ENCODE peak calls at places on chromosome 3, in nine cellular contexts. E, Z, W, D, Y, U, T, H and K are unnamed samples.

GRCh38 chr3:190514163-190515153 is 573 bp downstream of the IL1RAP start:
- DNase-seq in E (peak), Z (peak), W (peak), D (peak), Y (peak), U (no peak), T (no peak), H (peak), K (peak)

GRCh38 chr3:84318273-84318809 is 640.4 kb upstream of the CADM2 start:
- DNase-seq in E (no peak), Z (no peak), W (peak), D (no peak), Y (no peak), U (no peak), T (no peak), H (peak), K (no peak)

GRCh38 chr3:129934234-129935123 is 40.0 kb upstream of the TRH start:
- DNase-seq in E (no peak), Z (peak), W (peak), D (peak), Y (peak), U (peak), T (no peak), H (peak), K (peak)

GRCh38 chr3:194351080-194351672 is at the start of gene CPN2:
- DNase-seq in E (no peak), Z (no peak), W (no peak), D (no peak), Y (no peak), U (no peak), T (no peak), H (no peak), K (no peak)

GRCh38 chr3:27720899-27721716 is 1.0 kb downstream of the EOMES start:
- DNase-seq in E (peak), Z (no peak), W (peak), D (no peak), Y (no peak), U (peak), T (no peak), H (peak), K (peak)

GRCh38 chr3:42376397-42376798 is 34.0 kb downstream of the LYZL4 start:
- DNase-seq in E (peak), Z (no peak), W (no peak), D (peak), Y (peak), U (peak), T (no peak), H (no peak), K (peak)

GRCh38 chr3:185825639-185826481 is 1.0 kb upstream of the IGF2BP2 start:
- DNase-seq in E (peak), Z (peak), W (peak), D (peak), Y (peak), U (no peak), T (no peak), H (peak), K (peak)

GRCh38 chr3:79822076-79822475 is 54.3 kb upstream of the ROBO1 start:
- DNase-seq in E (no peak), Z (no peak), W (no peak), D (no peak), Y (no peak), U (no peak), T (no peak), H (no peak), K (no peak)

GRCh38 chr3:184237772-184238171 is 8.4 kb downstream of the VWA5B2 start:
- DNase-seq in E (no peak), Z (no peak), W (no peak), D (no peak), Y (no peak), U (no peak), T (no peak), H (no peak), K (no peak)

GRCh38 chr3:45322616-45323015 is 65.8 kb upstream of the LARS2 start:
- DNase-seq in E (no peak), Z (no peak), W (no peak), D (no peak), Y (no peak), U (no peak), T (no peak), H (no peak), K (no peak)

GRCh38 chr3:126851934-126852333 is 131.0 kb upstream of the PLXNA1 start:
- DNase-seq in E (no peak), Z (no peak), W (no peak), D (no peak), Y (no peak), U (no peak), T (no peak), H (peak), K (no peak)

GRCh38 chr3:126852536-126852935 is 130.4 kb upstream of the PLXNA1 start:
- DNase-seq in E (no peak), Z (no peak), W (peak), D (no peak), Y (no peak), U (no peak), T (no peak), H (peak), K (no peak)

GRCh38 chr3:126850370-126851085 is 132.4 kb upstream of the PLXNA1 start:
- DNase-seq in E (no peak), Z (peak), W (peak), D (peak), Y (no peak), U (no peak), T (no peak), H (peak), K (peak)

GRCh38 chr3:126849768-126850167 is 133.1 kb upstream of the PLXNA1 start:
- DNase-seq in E (no peak), Z (no peak), W (no peak), D (no peak), Y (no peak), U (no peak), T (no peak), H (no peak), K (no peak)

GRCh38 chr3:126851382-126851781 is 131.5 kb upstream of the PLXNA1 start:
- DNase-seq in E (no peak), Z (no peak), W (no peak), D (no peak), Y (no peak), U (no peak), T (no peak), H (peak), K (no peak)
- H3K4me2 ChIP-seq in E (no peak), Z (no peak), W (peak), D (no peak), Y (no peak), U (no peak), T (no peak), H (peak), K (no peak)

GRCh38 chr3:9361691-9362388 is 1.0 kb upstream of the THUMPD3 start:
- DNase-seq in E (no peak), Z (no peak), W (no peak), D (no peak), Y (no peak), U (no peak), T (no peak), H (no peak), K (no peak)

DNA sequence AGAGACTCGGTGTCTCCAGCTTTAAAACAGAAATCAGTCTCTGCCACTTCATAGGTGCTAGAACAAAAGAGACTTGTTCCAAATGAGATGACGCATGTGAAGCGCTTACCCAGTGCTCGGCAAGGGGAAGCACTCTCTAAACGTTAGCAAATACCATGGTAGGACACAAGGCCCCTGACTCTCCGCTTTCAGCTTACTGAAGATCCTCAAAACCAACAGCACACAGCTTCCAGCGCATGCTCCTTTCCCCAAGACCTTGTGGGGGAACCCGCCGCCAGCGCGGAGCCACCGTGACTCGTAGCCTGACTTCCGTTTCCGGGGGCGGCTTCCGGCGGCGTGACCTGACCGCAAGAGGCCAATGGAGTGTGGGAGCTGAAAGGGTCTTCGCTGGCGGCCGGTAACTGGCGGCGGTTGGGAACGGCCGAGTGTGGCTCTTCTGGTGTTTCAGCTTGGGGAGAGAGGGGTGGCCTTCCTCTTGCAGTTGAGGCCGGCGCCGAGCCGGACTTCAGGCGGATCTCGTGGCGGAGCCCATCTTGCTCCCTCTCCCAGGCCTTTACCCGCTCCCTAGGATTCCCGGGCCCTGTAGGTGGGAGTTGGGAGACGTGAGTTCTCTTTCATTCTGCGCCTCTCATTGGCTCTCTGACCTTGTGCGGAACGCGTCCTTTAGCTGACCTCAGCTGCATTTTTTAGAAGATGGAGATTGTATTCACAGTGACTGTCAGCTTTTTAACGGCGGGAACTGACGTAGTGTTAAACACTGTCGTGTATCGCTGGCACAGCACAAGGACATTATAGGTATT is at the start of gene THUMPD3:
- DNase-seq in E (peak), Z (peak), W (peak), D (peak), Y (peak), U (peak), T (peak), H (peak), K (peak)
- H3K4me3 ChIP-seq in E (peak), Z (peak), W (peak), D (peak), Y (peak), U (peak), T (peak), H (peak), K (peak)

GRCh38 chr3:178058629-178059028 is 477.6 kb upstream of the KCNMB2 start:
- DNase-seq in E (no peak), Z (no peak), W (no peak), D (no peak), Y (no peak), U (no peak), T (no peak), H (no peak), K (no peak)

GRCh38 chr3:178059124-178059523 is 477.1 kb upstream of the KCNMB2 start:
- DNase-seq in E (no peak), Z (no peak), W (no peak), D (peak), Y (no peak), U (no peak), T (no peak), H (no peak), K (peak)

GRCh38 chr3:178062126-178062525 is 474.1 kb upstream of the KCNMB2 start:
- DNase-seq in E (no peak), Z (no peak), W (no peak), D (no peak), Y (peak), U (no peak), T (no peak), H (no peak), K (no peak)

GRCh38 chr3:178059836-178060235 is 476.4 kb upstream of the KCNMB2 start:
- DNase-seq in E (no peak), Z (no peak), W (no peak), D (peak), Y (no peak), U (no peak), T (no peak), H (no peak), K (peak)

DNA sequence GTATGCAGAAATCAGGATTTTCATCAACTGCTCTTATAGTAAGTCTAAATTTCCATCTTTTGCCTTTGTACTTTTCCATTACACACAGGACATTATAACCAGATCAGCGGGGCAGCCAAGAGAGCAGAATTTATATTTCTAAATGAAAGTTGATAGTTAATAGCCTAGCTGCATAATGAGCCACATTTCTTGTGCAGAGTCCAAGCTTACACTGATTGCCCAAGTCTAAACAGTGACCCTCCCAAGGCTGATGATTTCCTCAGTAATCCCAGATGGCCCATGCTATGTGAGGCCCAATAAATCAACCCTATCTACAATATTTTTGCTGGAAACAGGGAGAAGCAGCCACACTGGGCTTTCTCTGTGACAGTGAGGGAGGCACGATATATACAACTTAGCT is 475.8 kb upstream of the KCNMB2 start:
- DNase-seq in E (no peak), Z (no peak), W (no peak), D (peak), Y (no peak), U (no peak), T (no peak), H (no peak), K (peak)
- H2AFZ ChIP-seq in E (no peak), Z (no peak), W (peak), D (no peak), Y (peak), U (no peak), T (no peak), H (no peak), K (peak)

GRCh38 chr3:4410174-4410573 is 56.9 kb downstream of the SUMF1 start:
- DNase-seq in E (peak), Z (no peak), W (no peak), D (no peak), Y (peak), U (no peak), T (no peak), H (no peak), K (peak)
- H3K4me2 ChIP-seq in E (peak), Z (no peak), W (no peak), D (no peak), Y (peak), U (no peak), T (no peak), H (no peak), K (no peak)

DNA sequence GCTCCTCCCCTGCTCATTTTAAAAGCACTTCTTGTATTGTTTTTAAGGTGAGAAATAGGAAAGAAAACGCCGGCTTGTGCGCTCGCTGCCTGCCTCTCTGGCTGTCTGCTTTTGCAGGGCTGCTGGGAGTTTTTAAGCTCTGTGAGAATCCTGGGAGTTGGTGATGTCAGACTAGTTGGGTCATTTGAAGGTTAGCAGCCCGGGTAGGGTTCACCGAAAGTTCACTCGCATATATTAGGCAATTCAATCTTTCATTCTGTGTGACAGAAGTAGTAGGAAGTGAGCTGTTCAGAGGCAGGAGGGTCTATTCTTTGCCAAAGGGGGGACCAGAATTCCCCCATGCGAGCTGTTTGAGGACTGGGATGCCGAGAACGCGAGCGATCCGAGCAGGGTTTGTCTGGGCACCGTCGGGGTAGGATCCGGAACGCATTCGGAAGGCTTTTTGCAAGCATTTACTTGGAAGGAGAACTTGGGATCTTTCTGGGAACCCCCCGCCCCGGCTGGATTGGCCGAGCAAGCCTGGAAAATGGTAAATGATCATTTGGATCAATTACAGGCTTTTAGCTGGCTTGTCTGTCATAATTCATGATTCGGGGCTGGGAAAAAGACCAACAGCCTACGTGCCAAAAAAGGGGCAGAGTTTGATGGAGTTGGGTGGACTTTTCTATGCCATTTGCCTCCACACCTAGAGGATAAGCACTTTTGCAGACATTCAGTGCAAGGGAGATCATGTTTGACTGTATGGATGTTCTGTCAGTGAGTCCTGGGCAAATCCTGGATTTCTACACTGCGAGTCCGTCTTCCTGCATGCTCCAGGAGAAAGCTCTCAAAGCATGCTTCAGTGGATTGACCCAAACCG is at the start of gene RARB:
- DNase-seq in E (peak), Z (peak), W (peak), D (peak), Y (peak), U (no peak), T (no peak), H (peak), K (peak)
- H3K4me3 ChIP-seq in E (peak), Z (peak), W (peak), D (peak), Y (peak), U (no peak), T (no peak), H (peak), K (peak)

GRCh38 chr3:53071882-53072431 is 26.1 kb upstream of the SFMBT1 start:
- DNase-seq in E (no peak), Z (no peak), W (no peak), D (no peak), Y (no peak), U (no peak), T (no peak), H (no peak), K (no peak)
- H2AFZ ChIP-seq in E (peak), Z (peak), W (peak), D (peak), Y (peak), U (no peak), T (peak), H (no peak), K (peak)

DNA sequence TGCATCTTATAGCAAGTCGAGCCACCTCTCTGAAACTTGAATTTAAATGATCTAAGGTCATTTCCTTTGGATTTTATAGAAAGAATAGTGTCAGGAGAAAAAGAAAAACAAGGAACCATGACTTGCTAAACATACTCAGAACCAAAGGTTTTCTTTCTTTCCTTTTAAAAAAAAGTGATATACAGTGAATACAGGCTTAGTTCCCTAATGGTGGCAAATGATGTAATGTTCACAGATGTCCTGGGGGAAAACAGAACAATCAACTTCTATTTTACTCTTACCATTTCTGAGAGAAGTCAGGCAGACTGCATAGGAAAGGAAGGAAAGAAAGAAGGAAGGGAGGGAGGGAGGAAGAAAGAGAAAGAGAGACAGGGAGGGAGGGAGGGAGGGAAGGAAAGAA is 56.5 kb downstream of the ST6GAL1 start:
- DNase-seq in E (no peak), Z (no peak), W (no peak), D (no peak), Y (no peak), U (no peak), T (no peak), H (no peak), K (no peak)
- H3K4me2 ChIP-seq in E (no peak), Z (no peak), W (no peak), D (no peak), Y (no peak), U (no peak), T (peak), H (no peak), K (no peak)